ENCODE peak calls at places on chromosomes 7 and 10, in five cellular contexts. K is T follicular helper cell; N is activated T-cell treated with anti-CD3 and anti-CD28 coated beads, Interleukin-2, amount 50 U/mL, for 72 hours; A is HFF-Myc; R is COR-L47. T is an unnamed sample.
A peak's percentile ranks its signal among the peaks of the same experiment; 100 is the strongest.

GRCh38 chr10:129955591-129956284 is 8.3 kb downstream of the EBF3 start:
- DNase-seq in R (no peak), K (no peak), N (no peak), A (no peak), T (no peak)

GRCh38 chr7:43850348-43851116 is 18.8 kb downstream of the MRPS24 start:
- DNase-seq in A (no peak), R (no peak), N (no peak), K (no peak), T (no peak)

GRCh38 chr7:157004050-157004838 is 6.2 kb downstream of the MNX1 start:
- DNase-seq in N (no peak), R (no peak), K (no peak), A (no peak), T (no peak)

GRCh38 chr7:33040803-33041516 is 21.6 kb downstream of the NT5C3A start:
- DNase-seq in A (no peak), K (peak; percentile 69), R (no peak), N (peak; percentile 70), T (no peak)

GRCh38 chr10:53209941-53210611 is 437.5 kb upstream of the MBL2 start:
- DNase-seq in R (peak; percentile 31), N (no peak), K (no peak), A (no peak), T (no peak)

GRCh38 chr10:22958338-22958737 is 30.5 kb downstream of the ARMC3 start:
- DNase-seq in N (no peak), A (no peak), K (no peak), R (no peak), T (no peak)

GRCh38 chr10:84698989-84699388 is 370.6 kb downstream of the CCSER2 start:
- DNase-seq in N (no peak), R (no peak), K (no peak), A (no peak), T (no peak)

GRCh38 chr7:70743531-70743930 is 388.4 kb upstream of the GALNT17 start:
- DNase-seq in K (no peak), A (no peak), N (no peak), R (no peak), T (no peak)

GRCh38 chr10:88095291-88095721 is 231.9 kb downstream of the PTEN start:
- DNase-seq in R (no peak), A (no peak), N (no peak), K (no peak), T (no peak)

GRCh38 chr7:23918856-23919255 is 208.8 kb downstream of the STK31 start:
- DNase-seq in R (no peak), K (no peak), N (no peak), A (no peak), T (peak; percentile 41)

GRCh38 chr7:41910916-41911315 is 208.0 kb upstream of the INHBA start:
- DNase-seq in N (no peak), A (no peak), R (no peak), K (no peak), T (no peak)

GRCh38 chr7:1856161-1856965 is 186.3 kb downstream of the ELFN1 start:
- DNase-seq in K (no peak), A (no peak), R (no peak), N (no peak), T (no peak)

GRCh38 chr7:2079332-2080068 is 153.2 kb downstream of the MAD1L1 start:
- DNase-seq in K (no peak), N (no peak), A (no peak), R (no peak), T (no peak)